ENCODE peak calls at places on chromosomes 3 and 15, in seven cellular contexts. One of them, this sample, is unnamed. For H3K4me1 and H3K36me3, the result is how much of the 10 kb centered on the place peaks cover.

GRCh38 chr15:60734846-60735245 is 255.9 kb upstream of the ICE2 start:
- DNase-seq in neuronal stem cell: no peak
- DNase-seq in mammary epithelial cell: no peak
- DNase-seq in kidney: no peak
- DNase-seq in GM23248: no peak
- DNase-seq in fibroblast of lung: no peak
- DNase-seq in HCT116: no peak
- DNase-seq in this sample: no peak

GRCh38 chr3:16464499-16465150 is 48.9 kb downstream of the RFTN1 start:
- DNase-seq in neuronal stem cell: no peak
- DNase-seq in mammary epithelial cell: no peak
- DNase-seq in kidney: no peak
- DNase-seq in GM23248: peak
- DNase-seq in fibroblast of lung: peak
- DNase-seq in HCT116: no peak
- DNase-seq in this sample: peak

GRCh38 chr15:90558182-90558581 is 28.5 kb downstream of the CRTC3 start:
- DNase-seq in neuronal stem cell: no peak
- DNase-seq in mammary epithelial cell: no peak
- DNase-seq in kidney: no peak
- DNase-seq in GM23248: peak
- DNase-seq in fibroblast of lung: no peak
- DNase-seq in HCT116: no peak
- DNase-seq in this sample: no peak

GRCh38 chr3:2657408-2657807 is 452.8 kb downstream of the IL5RA start:
- DNase-seq in neuronal stem cell: no peak
- DNase-seq in mammary epithelial cell: no peak
- DNase-seq in kidney: no peak
- DNase-seq in GM23248: no peak
- DNase-seq in fibroblast of lung: peak
- DNase-seq in HCT116: no peak
- DNase-seq in this sample: peak

GRCh38 chr3:84444726-84445521 is 513.9 kb upstream of the CADM2 start:
- DNase-seq in neuronal stem cell: no peak
- DNase-seq in mammary epithelial cell: no peak
- DNase-seq in kidney: no peak
- DNase-seq in GM23248: no peak
- DNase-seq in fibroblast of lung: no peak
- DNase-seq in HCT116: no peak
- DNase-seq in this sample: peak

GRCh38 chr3:118128886-118129285 is 905.8 kb downstream of the IGSF11 start:
- DNase-seq in neuronal stem cell: no peak
- DNase-seq in mammary epithelial cell: peak
- DNase-seq in kidney: no peak
- DNase-seq in GM23248: peak
- DNase-seq in fibroblast of lung: peak
- DNase-seq in HCT116: no peak
- DNase-seq in this sample: peak

GRCh38 chr15:69760890-69761568 is 308.4 kb downstream of the RPLP1 start:
- DNase-seq in neuronal stem cell: no peak
- DNase-seq in mammary epithelial cell: peak
- DNase-seq in kidney: no peak
- DNase-seq in GM23248: peak
- DNase-seq in fibroblast of lung: peak
- DNase-seq in HCT116: peak
- DNase-seq in this sample: peak

GRCh38 chr15:43187544-43188155 is 2.4 kb downstream of the CCNDBP1 start:
- DNase-seq in neuronal stem cell: no peak
- DNase-seq in mammary epithelial cell: peak
- DNase-seq in kidney: no peak
- DNase-seq in GM23248: peak
- DNase-seq in fibroblast of lung: peak
- DNase-seq in HCT116: peak
- DNase-seq in this sample: peak

GRCh38 chr15:98737122-98737521 is 88.8 kb downstream of the IGF1R start:
- DNase-seq in neuronal stem cell: no peak
- DNase-seq in mammary epithelial cell: no peak
- DNase-seq in kidney: no peak
- DNase-seq in GM23248: no peak
- DNase-seq in fibroblast of lung: no peak
- DNase-seq in HCT116: no peak
- DNase-seq in this sample: no peak
- H3K4me1 ChIP-seq in neuronal stem cell: under half
- H3K4me1 ChIP-seq in mammary epithelial cell: under half
- H3K4me1 ChIP-seq in kidney: under half
- H3K4me1 ChIP-seq in GM23248: under half
- H3K4me1 ChIP-seq in fibroblast of lung: under half
- H3K4me1 ChIP-seq in HCT116: under half
- H3K4me1 ChIP-seq in this sample: under half

GRCh38 chr3:9780451-9780797 is 10.7 kb upstream of the CAMK1 start:
- DNase-seq in neuronal stem cell: no peak
- DNase-seq in mammary epithelial cell: no peak
- DNase-seq in kidney: peak
- DNase-seq in GM23248: no peak
- DNase-seq in fibroblast of lung: no peak
- DNase-seq in HCT116: no peak
- DNase-seq in this sample: no peak
- H3K9ac ChIP-seq in neuronal stem cell: no peak
- H3K9ac ChIP-seq in mammary epithelial cell: no peak
- H3K9ac ChIP-seq in kidney: no peak
- H3K9ac ChIP-seq in GM23248: no peak
- H3K9ac ChIP-seq in fibroblast of lung: no peak
- H3K9ac ChIP-seq in HCT116: no peak
- H3K9ac ChIP-seq in this sample: no peak

GRCh38 chr15:34282384-34282783 is 55.2 kb downstream of the SLC12A6 start:
- DNase-seq in neuronal stem cell: no peak
- DNase-seq in mammary epithelial cell: no peak
- DNase-seq in kidney: no peak
- DNase-seq in GM23248: no peak
- DNase-seq in fibroblast of lung: no peak
- DNase-seq in HCT116: no peak
- DNase-seq in this sample: no peak

GRCh38 chr15:34280193-34280592 is 55.4 kb downstream of the EMC4 start:
- DNase-seq in neuronal stem cell: no peak
- DNase-seq in mammary epithelial cell: no peak
- DNase-seq in kidney: no peak
- DNase-seq in GM23248: no peak
- DNase-seq in fibroblast of lung: no peak
- DNase-seq in HCT116: no peak
- DNase-seq in this sample: no peak

GRCh38 chr15:34279341-34279740 is 54.5 kb downstream of the EMC4 start:
- DNase-seq in neuronal stem cell: no peak
- DNase-seq in mammary epithelial cell: peak
- DNase-seq in kidney: no peak
- DNase-seq in GM23248: peak
- DNase-seq in fibroblast of lung: no peak
- DNase-seq in HCT116: no peak
- DNase-seq in this sample: no peak

GRCh38 chr15:34284937-34285336 is 52.6 kb downstream of the SLC12A6 start:
- DNase-seq in neuronal stem cell: no peak
- DNase-seq in mammary epithelial cell: no peak
- DNase-seq in kidney: no peak
- DNase-seq in GM23248: no peak
- DNase-seq in fibroblast of lung: no peak
- DNase-seq in HCT116: no peak
- DNase-seq in this sample: no peak
- H3K36me3 ChIP-seq in neuronal stem cell: under half
- H3K36me3 ChIP-seq in mammary epithelial cell: under half
- H3K36me3 ChIP-seq in kidney: under half
- H3K36me3 ChIP-seq in GM23248: under half
- H3K36me3 ChIP-seq in fibroblast of lung: under half
- H3K36me3 ChIP-seq in HCT116: under half
- H3K36me3 ChIP-seq in this sample: under half

DNA sequence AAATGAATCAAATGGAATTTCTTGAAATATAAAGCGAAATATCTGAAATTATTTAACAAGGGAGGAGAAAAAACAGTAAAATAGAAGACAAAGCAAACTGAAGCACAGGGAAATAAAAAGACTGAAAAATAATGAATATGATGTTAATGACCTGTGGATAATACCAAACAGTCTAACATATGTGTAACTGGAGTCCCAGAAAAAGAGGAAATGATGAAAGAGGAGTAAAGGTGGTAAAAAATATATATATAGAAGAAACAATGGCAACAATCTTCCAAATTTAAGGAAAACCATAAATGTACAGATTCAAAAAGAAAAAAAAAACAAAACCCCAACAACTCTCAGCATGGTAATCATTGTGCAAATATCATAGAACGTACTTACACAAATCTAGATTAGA is 21.2 kb downstream of the UBE3A start:
- DNase-seq in neuronal stem cell: no peak
- DNase-seq in mammary epithelial cell: no peak
- DNase-seq in kidney: no peak
- DNase-seq in GM23248: no peak
- DNase-seq in fibroblast of lung: no peak
- DNase-seq in HCT116: no peak
- DNase-seq in this sample: no peak
- H3K4me1 ChIP-seq in neuronal stem cell: under half
- H3K4me1 ChIP-seq in mammary epithelial cell: under half
- H3K4me1 ChIP-seq in kidney: under half
- H3K4me1 ChIP-seq in GM23248: under half
- H3K4me1 ChIP-seq in fibroblast of lung: under half
- H3K4me1 ChIP-seq in HCT116: under half
- H3K4me1 ChIP-seq in this sample: under half

DNA sequence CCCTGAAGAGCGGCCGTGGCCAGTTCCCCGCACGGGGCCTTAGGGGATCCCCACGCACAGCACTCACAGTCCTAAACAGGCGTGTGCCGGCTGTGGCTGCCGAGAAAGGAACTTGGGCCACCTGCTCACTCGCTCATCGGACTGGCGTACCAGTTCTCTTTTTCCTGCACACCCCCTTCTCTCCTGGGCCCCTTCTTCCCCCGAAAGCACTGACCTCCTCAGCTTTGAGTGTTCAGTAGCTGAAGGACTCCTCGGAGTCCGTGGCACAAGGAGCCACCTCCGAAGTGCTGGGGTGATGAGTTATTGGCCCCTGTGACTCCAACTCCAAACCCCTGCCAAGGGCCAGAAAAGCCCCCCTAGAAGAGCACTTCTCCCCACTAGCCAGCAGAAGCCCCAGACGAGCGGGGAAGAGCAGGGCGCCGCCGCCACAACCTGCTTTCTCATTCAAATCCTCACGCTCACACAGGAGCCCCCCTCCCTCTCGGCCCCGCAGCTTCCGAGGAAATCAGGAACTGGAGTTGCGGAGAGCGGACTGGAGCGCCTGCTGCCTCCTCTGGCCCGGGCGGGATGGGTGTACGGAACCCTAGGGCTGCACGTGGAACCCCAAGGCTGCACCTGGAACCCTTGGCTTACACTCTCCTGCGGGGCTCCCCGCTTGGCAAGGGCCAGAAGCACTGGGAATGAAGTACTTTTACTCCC is at the start of gene PLCH1:
- DNase-seq in neuronal stem cell: peak
- DNase-seq in mammary epithelial cell: no peak
- DNase-seq in kidney: peak
- DNase-seq in GM23248: peak
- DNase-seq in fibroblast of lung: peak
- DNase-seq in HCT116: peak
- DNase-seq in this sample: peak
- H3K9ac ChIP-seq in neuronal stem cell: peak
- H3K9ac ChIP-seq in mammary epithelial cell: peak
- H3K9ac ChIP-seq in kidney: peak
- H3K9ac ChIP-seq in GM23248: peak
- H3K9ac ChIP-seq in fibroblast of lung: no peak
- H3K9ac ChIP-seq in HCT116: peak
- H3K9ac ChIP-seq in this sample: peak

GRCh38 chr3:15436246-15436645 is 8.8 kb downstream of the EAF1 start:
- DNase-seq in neuronal stem cell: no peak
- DNase-seq in mammary epithelial cell: no peak
- DNase-seq in kidney: no peak
- DNase-seq in GM23248: no peak
- DNase-seq in fibroblast of lung: no peak
- DNase-seq in HCT116: no peak
- DNase-seq in this sample: no peak

GRCh38 chr3:15431256-15431837 is 3.9 kb downstream of the EAF1 start:
- DNase-seq in neuronal stem cell: no peak
- DNase-seq in mammary epithelial cell: no peak
- DNase-seq in kidney: no peak
- DNase-seq in GM23248: no peak
- DNase-seq in fibroblast of lung: no peak
- DNase-seq in HCT116: no peak
- DNase-seq in this sample: no peak

GRCh38 chr3:15434756-15435155 is 7.4 kb downstream of the EAF1 start:
- DNase-seq in neuronal stem cell: no peak
- DNase-seq in mammary epithelial cell: no peak
- DNase-seq in kidney: no peak
- DNase-seq in GM23248: peak
- DNase-seq in fibroblast of lung: no peak
- DNase-seq in HCT116: no peak
- DNase-seq in this sample: no peak

GRCh38 chr3:15430624-15431023 is 3.2 kb downstream of the EAF1 start:
- DNase-seq in neuronal stem cell: no peak
- DNase-seq in mammary epithelial cell: no peak
- DNase-seq in kidney: no peak
- DNase-seq in GM23248: no peak
- DNase-seq in fibroblast of lung: no peak
- DNase-seq in HCT116: no peak
- DNase-seq in this sample: no peak

GRCh38 chr3:15433531-15433930 is 6.1 kb downstream of the EAF1 start:
- DNase-seq in neuronal stem cell: no peak
- DNase-seq in mammary epithelial cell: no peak
- DNase-seq in kidney: no peak
- DNase-seq in GM23248: no peak
- DNase-seq in fibroblast of lung: no peak
- DNase-seq in HCT116: no peak
- DNase-seq in this sample: no peak
- H3K36me3 ChIP-seq in neuronal stem cell: under half
- H3K36me3 ChIP-seq in mammary epithelial cell: under half
- H3K36me3 ChIP-seq in kidney: under half
- H3K36me3 ChIP-seq in GM23248: half or more
- H3K36me3 ChIP-seq in fibroblast of lung: under half
- H3K36me3 ChIP-seq in HCT116: half or more
- H3K36me3 ChIP-seq in this sample: under half

GRCh38 chr3:39960515-39961403 is 151.3 kb downstream of the MYRIP start:
- DNase-seq in neuronal stem cell: no peak
- DNase-seq in mammary epithelial cell: no peak
- DNase-seq in kidney: no peak
- DNase-seq in GM23248: peak
- DNase-seq in fibroblast of lung: no peak
- DNase-seq in HCT116: no peak
- DNase-seq in this sample: no peak
- H3K4me1 ChIP-seq in neuronal stem cell: under half
- H3K4me1 ChIP-seq in mammary epithelial cell: under half
- H3K4me1 ChIP-seq in kidney: under half
- H3K4me1 ChIP-seq in GM23248: under half
- H3K4me1 ChIP-seq in fibroblast of lung: under half
- H3K4me1 ChIP-seq in HCT116: under half
- H3K4me1 ChIP-seq in this sample: under half

GRCh38 chr3:71442648-71443047 is 140.9 kb downstream of the FOXP1 start:
- DNase-seq in neuronal stem cell: no peak
- DNase-seq in mammary epithelial cell: no peak
- DNase-seq in kidney: no peak
- DNase-seq in GM23248: no peak
- DNase-seq in fibroblast of lung: no peak
- DNase-seq in HCT116: no peak
- DNase-seq in this sample: no peak
- H3K9ac ChIP-seq in neuronal stem cell: no peak
- H3K9ac ChIP-seq in mammary epithelial cell: no peak
- H3K9ac ChIP-seq in kidney: no peak
- H3K9ac ChIP-seq in GM23248: no peak
- H3K9ac ChIP-seq in fibroblast of lung: no peak
- H3K9ac ChIP-seq in HCT116: no peak
- H3K9ac ChIP-seq in this sample: no peak